ENCODE peak calls at places on chromosomes 3 and 15, in seven cellular contexts. K is A673, M is fibroblast of pulmonary artery, T is GM13977, N is HFFc6, P is fibroblast of mammary gland, I is adrenal gland. S is an unnamed sample.

GRCh38 chr3:141940204-141940776 is 63.8 kb downstream of the ATP1B3 start:
- DNase-seq in K (peak), M (peak), T (no peak), N (peak), P (peak), I (peak), S (peak)

GRCh38 chr3:40044487-40044886 is 235.1 kb downstream of the MYRIP start:
- DNase-seq in K (peak), M (peak), T (no peak), N (peak), P (peak), I (no peak), S (no peak)

GRCh38 chr15:75061272-75061671 is 37.9 kb downstream of the PPCDC start:
- DNase-seq in K (no peak), M (no peak), T (peak), N (peak), P (peak), I (no peak), S (peak)

GRCh38 chr15:70379134-70379533 is 281.4 kb upstream of the TLE3 start:
- DNase-seq in K (no peak), M (no peak), T (no peak), N (no peak), P (no peak), I (peak), S (peak)

GRCh38 chr3:133662256-133662773 is 574 bp upstream of the TOPBP1 start:
- DNase-seq in K (peak), M (peak), T (peak), N (peak), P (peak), I (no peak), S (no peak)

GRCh38 chr3:33317963-33318708 is 40.9 kb downstream of the FBXL2 start:
- DNase-seq in K (peak), M (peak), T (no peak), N (no peak), P (no peak), I (no peak), S (no peak)

GRCh38 chr15:71337197-71337845 is 222.1 kb downstream of the THSD4 start:
- DNase-seq in K (no peak), M (no peak), T (no peak), N (no peak), P (peak), I (no peak), S (no peak)

GRCh38 chr15:82021992-82022391 is 23.8 kb downstream of the MEX3B start:
- DNase-seq in K (peak), M (peak), T (no peak), N (no peak), P (peak), I (no peak), S (peak)

GRCh38 chr15:96331942-96332853 is 1.7 kb downstream of the NR2F2 start:
- DNase-seq in K (peak), M (peak), T (peak), N (no peak), P (peak), I (peak), S (no peak)

GRCh38 chr3:79516795-79517194 is 251.0 kb downstream of the ROBO1 start:
- DNase-seq in K (no peak), M (no peak), T (no peak), N (no peak), P (no peak), I (no peak), S (no peak)

GRCh38 chr15:86432861-86433260 is 353.2 kb downstream of the AGBL1 start:
- DNase-seq in K (no peak), M (no peak), T (no peak), N (no peak), P (no peak), I (no peak), S (no peak)

GRCh38 chr3:72189344-72189743 is 404.4 kb upstream of the PROK2 start:
- DNase-seq in K (peak), M (no peak), T (no peak), N (no peak), P (no peak), I (no peak), S (no peak)

GRCh38 chr3:72186485-72186864 is 401.5 kb upstream of the PROK2 start:
- DNase-seq in K (no peak), M (peak), T (no peak), N (no peak), P (peak), I (no peak), S (no peak)

GRCh38 chr3:72185549-72186484 is 400.9 kb upstream of the PROK2 start:
- DNase-seq in K (no peak), M (peak), T (no peak), N (peak), P (peak), I (no peak), S (no peak)

GRCh38 chr3:72190050-72190449 is 405.1 kb upstream of the PROK2 start:
- DNase-seq in K (no peak), M (no peak), T (no peak), N (no peak), P (no peak), I (no peak), S (no peak)

GRCh38 chr3:72187131-72187530 is 402.2 kb upstream of the PROK2 start:
- DNase-seq in K (no peak), M (no peak), T (no peak), N (no peak), P (no peak), I (no peak), S (no peak)
- TF ChIP-seq CTCF in K (no peak), M (peak), T (peak), N (peak), P (peak), I (no peak), S (no peak)

DNA sequence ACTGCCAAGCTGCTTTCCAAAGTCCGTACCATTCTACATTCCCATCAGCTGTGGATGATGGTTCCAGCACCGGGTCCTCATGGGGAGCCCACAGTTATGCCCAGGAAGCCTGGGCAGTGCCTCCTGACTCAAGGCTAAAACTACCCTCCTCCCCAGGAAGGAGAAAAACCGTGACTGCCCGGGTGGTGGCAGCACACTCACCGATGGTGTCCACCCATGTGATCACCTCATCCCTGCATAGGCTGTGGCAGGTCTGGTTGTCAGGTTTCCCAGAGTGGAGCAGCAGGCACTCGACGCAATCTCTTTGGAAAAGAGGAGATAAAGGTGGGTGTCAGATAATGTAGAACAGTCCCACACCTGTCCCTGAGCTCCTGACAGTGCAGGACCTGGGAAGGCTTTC is 38.6 kb downstream of the UMPS start:
- DNase-seq in K (peak), M (peak), T (peak), N (no peak), P (no peak), I (peak), S (no peak)
- TF ChIP-seq CTCF in K (peak), M (peak), T (peak), N (peak), P (peak), I (no peak), S (peak)

GRCh38 chr3:179347108-179347382 is 464 bp upstream of the MFN1 start:
- DNase-seq in K (peak), M (no peak), T (no peak), N (no peak), P (no peak), I (no peak), S (no peak)

GRCh38 chr3:179348325-179349013 is 960 bp downstream of the MFN1 start:
- DNase-seq in K (peak), M (no peak), T (peak), N (no peak), P (peak), I (no peak), S (no peak)

DNA sequence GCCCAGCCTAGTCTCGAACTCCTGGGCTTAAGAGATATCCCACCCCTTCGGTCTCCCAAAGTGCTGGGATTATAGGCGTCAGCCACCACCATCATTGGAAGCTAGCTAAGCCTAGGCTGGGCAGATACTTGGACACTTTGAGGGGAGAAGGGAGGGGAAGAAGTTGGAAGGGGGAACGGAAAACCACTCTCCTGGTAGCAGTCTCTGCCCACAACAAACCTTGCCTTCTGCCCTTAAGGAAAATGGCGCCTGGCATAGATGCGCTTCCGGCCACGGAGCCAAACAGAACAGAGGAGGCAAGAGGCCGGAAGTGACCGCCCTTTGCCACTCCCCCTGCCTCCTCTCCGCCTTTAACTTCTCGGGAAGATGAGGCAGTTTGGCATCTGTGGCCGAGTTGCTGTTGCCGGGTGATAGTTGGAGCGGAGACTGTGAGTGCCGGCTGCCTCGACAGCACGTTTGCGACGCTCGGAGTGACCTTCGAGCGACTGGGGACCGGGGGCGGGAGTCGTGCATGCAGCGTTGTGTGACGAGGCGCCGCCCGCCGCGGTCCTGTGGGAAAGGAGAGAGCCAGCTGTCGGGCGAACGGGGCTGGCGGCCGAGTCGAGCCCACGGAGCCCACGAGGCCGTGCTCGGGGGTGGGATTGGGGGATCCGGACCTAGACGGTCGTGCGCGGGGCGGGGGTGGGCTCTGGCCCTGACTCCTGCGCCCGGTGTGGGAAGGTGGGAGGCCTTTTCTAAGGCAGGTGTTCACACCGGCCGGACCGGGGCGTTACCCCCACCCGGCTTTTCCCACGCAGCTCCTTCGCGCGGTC is at the start of gene MFN1:
- DNase-seq in K (peak), M (peak), T (peak), N (peak), P (peak), I (peak), S (peak)
- TF ChIP-seq CTCF in K (no peak), M (no peak), T (no peak), N (no peak), P (no peak), I (no peak), S (no peak)

GRCh38 chr15:65286704-65287514 is at the start of gene PARP16:
- DNase-seq in K (peak), M (peak), T (peak), N (peak), P (peak), I (peak), S (peak)
- TF ChIP-seq CTCF in K (peak), M (peak), T (peak), N (peak), P (no peak), I (no peak), S (peak)

GRCh38 chr3:189049458-189050231 is 122.1 kb upstream of the TPRG1 start:
- DNase-seq in K (peak), M (no peak), T (no peak), N (no peak), P (no peak), I (no peak), S (no peak)
- TF ChIP-seq CTCF in K (peak), M (peak), T (peak), N (no peak), P (peak), I (no peak), S (no peak)

S was measured in osteocyte.